ENCODE peak calls at places on chromosomes 16 and 17, in ten cellular contexts. X, U, O, Y, B, G, F, T, S and L are unnamed samples.

GRCh38 chr17:78952706-78953105 is 27.0 kb downstream of the LGALS3BP start:
- DNase-seq in B (no peak), Y (no peak), G (no peak), T (no peak), S (no peak), O (no peak), U (no peak), F (no peak), X (no peak), L (no peak)

GRCh38 chr16:11312718-11313492 is 31.8 kb upstream of the PRM1 start:
- DNase-seq in B (peak), S (peak), U (peak), Y (no peak), T (no peak), X (peak), F (peak), G (no peak), O (no peak), L (peak)

GRCh38 chr16:27204232-27204915 is 1.0 kb downstream of the KDM8 start:
- DNase-seq in Y (no peak), X (no peak), T (no peak), U (no peak), B (no peak), O (peak), G (no peak), F (no peak), S (peak), L (no peak)

GRCh38 chr17:74859439-74860228 is at the start of gene GRIN2C:
- DNase-seq in B (no peak), X (no peak), T (no peak), S (no peak), U (no peak), Y (peak), O (no peak), G (no peak), F (no peak), L (no peak)

GRCh38 chr17:77312786-77313599 is 172.2 kb downstream of the SEC14L1 start:
- DNase-seq in S (no peak), X (peak), T (peak), O (peak), F (peak), U (no peak), B (no peak), Y (no peak), G (no peak), L (peak)

GRCh38 chr16:56998352-56998751 is 9.0 kb downstream of the NLRC5 start:
- DNase-seq in U (no peak), S (no peak), Y (no peak), O (no peak), F (no peak), X (no peak), T (no peak), B (no peak), G (no peak), L (no peak)

GRCh38 chr16:70380205-70380918 is 33.7 kb downstream of the DDX19A start:
- DNase-seq in U (peak), T (peak), Y (peak), S (peak), F (peak), B (peak), O (peak), G (peak), X (peak), L (peak)

GRCh38 chr16:58836427-58836826 is 102.3 kb upstream of the GOT2 start:
- DNase-seq in S (no peak), O (no peak), G (no peak), B (no peak), F (no peak), Y (no peak), X (no peak), U (no peak), T (no peak), L (no peak)

GRCh38 chr17:16491703-16492612 is at the start of gene LRRC75A:
- DNase-seq in T (peak), X (no peak), U (no peak), B (peak), G (peak), Y (peak), F (peak), O (peak), S (peak), L (peak)

GRCh38 chr16:72834499-72834898 is 213.4 kb downstream of the ZFHX3 start:
- DNase-seq in O (no peak), U (no peak), Y (no peak), S (no peak), X (no peak), F (no peak), B (no peak), G (no peak), T (no peak), L (no peak)